ENCODE peak calls at places on chromosome 3, in seven cellular contexts. R is G401; I is stimulated activated CD8-positive, alpha-beta memory T cell treated with anti-CD3 and anti-CD28 coated beads, Interleukin-2, amount 100 ng/mL, for 1 hour; M is GM23248; A is Ammon's horn; S is activated CD4-positive, CD25-positive, alpha-beta regulatory T cell; F is astrocyte of the spinal cord. E is an unnamed sample.

GRCh38 chr3:57227930-57228733 is 603 bp downstream of the APPL1 start:
- DNase-seq in R (peak; percentile 75), I (peak; percentile 4), M (peak; percentile 76), A (peak; percentile 81), S (peak; percentile 30), F (peak; percentile 69), E (peak; percentile 52)

GRCh38 chr3:46829699-46830208 is 33.5 kb downstream of the MYL3 start:
- DNase-seq in R (no peak), I (no peak), M (no peak), A (no peak), S (no peak), F (no peak), E (no peak)

GRCh38 chr3:2589336-2589969 is 490.8 kb downstream of the CNTN4 start:
- DNase-seq in R (no peak), I (no peak), M (no peak), A (no peak), S (no peak), F (no peak), E (no peak)

GRCh38 chr3:77081240-77081661 is 41.4 kb downstream of the ROBO2 start:
- DNase-seq in R (peak; percentile 93), I (no peak), M (peak; percentile 25), A (peak; percentile 23), S (no peak), F (peak; percentile 64), E (peak; percentile 29)

GRCh38 chr3:60696559-60697125 is 554.6 kb downstream of the FHIT start:
- DNase-seq in R (no peak), I (no peak), M (no peak), A (no peak), S (no peak), F (no peak), E (no peak)

GRCh38 chr3:26437678-26438077 is 184.9 kb upstream of the LRRC3B start:
- DNase-seq in R (no peak), I (no peak), M (peak; percentile 2), A (no peak), S (no peak), F (peak; percentile 83), E (no peak)

GRCh38 chr3:13207975-13208705 is 134.9 kb upstream of the IQSEC1 start:
- DNase-seq in R (no peak), I (no peak), M (no peak), A (no peak), S (no peak), F (no peak), E (no peak)

GRCh38 chr3:192706272-192706671 is 21.1 kb downstream of the FGF12 start:
- DNase-seq in R (no peak), I (no peak), M (no peak), A (no peak), S (no peak), F (no peak), E (peak; percentile 55)

GRCh38 chr3:43540625-43541024 is 81.2 kb downstream of the ANO10 start:
- DNase-seq in R (no peak), I (no peak), M (peak; percentile 70), A (no peak), S (no peak), F (no peak), E (no peak)

GRCh38 chr3:18080198-18080689 is 337.8 kb upstream of the TBC1D5 start:
- DNase-seq in R (no peak), I (no peak), M (peak; percentile 75), A (no peak), S (no peak), F (peak; percentile 61), E (no peak)

GRCh38 chr3:166606988-166607387 is 769.8 kb upstream of the BCHE start:
- DNase-seq in R (no peak), I (no peak), M (no peak), A (no peak), S (no peak), F (no peak), E (no peak)

GRCh38 chr3:17823816-17824215 is 81.4 kb upstream of the TBC1D5 start:
- DNase-seq in R (no peak), I (no peak), M (peak; percentile 17), A (no peak), S (no peak), F (no peak), E (no peak)

GRCh38 chr3:45647148-45647619 is 42.0 kb upstream of the SACM1L start:
- DNase-seq in R (peak; percentile 71), I (no peak), M (peak; percentile 95), A (no peak), S (no peak), F (peak; percentile 90), E (no peak)